ENCODE peak calls at places on chromosomes 11 and 22, in eight cellular contexts. B, W, V, Z, A, H, T and C are unnamed samples.
A peak's percentile ranks its signal among the peaks of the same experiment; 100 is the strongest.

GRCh38 chr22:29916007-29916544 is 33.1 kb downstream of the MTMR3 start:
- DNase-seq in B (peak; percentile 1), W (no peak), V (no peak), Z (no peak), A (no peak), H (no peak), T (no peak), C (no peak)

GRCh38 chr11:10405858-10406592 is 49.0 kb upstream of the AMPD3 start:
- DNase-seq in B (peak; percentile 91), W (no peak), V (peak; percentile 89), Z (no peak), A (peak; percentile 61), H (peak; percentile 79), T (peak; percentile 13), C (no peak)

GRCh38 chr11:119380816-119381185 is 689 bp downstream of the USP2 start:
- DNase-seq in B (no peak), W (peak; percentile 63), V (no peak), Z (no peak), A (peak; percentile 15), H (no peak), T (no peak), C (no peak)

GRCh38 chr11:41102471-41102870 is 357.0 kb downstream of the LRRC4C start:
- DNase-seq in B (no peak), W (no peak), V (no peak), Z (no peak), A (no peak), H (no peak), T (no peak), C (no peak)

GRCh38 chr11:106306942-106307341 is 229.5 kb downstream of the AASDHPPT start:
- DNase-seq in B (no peak), W (no peak), V (no peak), Z (no peak), A (no peak), H (no peak), T (no peak), C (no peak)

GRCh38 chr11:14386895-14387480 is 28.0 kb upstream of the RRAS2 start:
- DNase-seq in B (no peak), W (no peak), V (peak; percentile 78), Z (no peak), A (no peak), H (peak; percentile 85), T (no peak), C (no peak)

GRCh38 chr11:133787379-133788103 is 57.8 kb downstream of the SPATA19 start:
- DNase-seq in B (no peak), W (peak; percentile 74), V (no peak), Z (no peak), A (no peak), H (no peak), T (no peak), C (no peak)

GRCh38 chr11:1103401-1104360 is 29.0 kb downstream of the MUC2 start:
- DNase-seq in B (no peak), W (peak; percentile 44), V (no peak), Z (no peak), A (no peak), H (no peak), T (no peak), C (no peak)

GRCh38 chr11:76515494-76515893 is 70.7 kb downstream of the EMSY start:
- DNase-seq in B (no peak), W (no peak), V (no peak), Z (no peak), A (no peak), H (no peak), T (no peak), C (no peak)

GRCh38 chr11:73729594-73730206 is 31.2 kb downstream of the RAB6A start:
- DNase-seq in B (peak; percentile 16), W (no peak), V (no peak), Z (no peak), A (no peak), H (peak; percentile 38), T (no peak), C (no peak)

GRCh38 chr11:96016978-96017502 is 93.1 kb upstream of the MTMR2 start:
- DNase-seq in B (no peak), W (no peak), V (no peak), Z (no peak), A (no peak), H (no peak), T (no peak), C (no peak)

GRCh38 chr11:114563077-114563476 is 3.4 kb upstream of the NXPE1 start:
- DNase-seq in B (no peak), W (no peak), V (no peak), Z (no peak), A (no peak), H (no peak), T (no peak), C (no peak)

GRCh38 chr11:35364101-35364780 is 55.1 kb downstream of the SLC1A2 start:
- DNase-seq in B (no peak), W (no peak), V (peak; percentile 90), Z (no peak), A (no peak), H (no peak), T (no peak), C (no peak)

GRCh38 chr11:2444301-2445106 is at the start of the genes KCNQ1 and TRPM5:
- DNase-seq in B (no peak), W (peak; percentile 82), V (no peak), Z (no peak), A (peak; percentile 80), H (no peak), T (peak; percentile 73), C (peak; percentile 78)

GRCh38 chr11:68508425-68508824 is 47.9 kb downstream of the PPP6R3 start:
- DNase-seq in B (no peak), W (no peak), V (peak; percentile 24), Z (no peak), A (no peak), H (no peak), T (no peak), C (no peak)

GRCh38 chr11:120331301-120331966 is 4.8 kb upstream of the ARHGEF12 start:
- DNase-seq in B (no peak), W (no peak), V (peak; percentile 87), Z (no peak), A (no peak), H (no peak), T (no peak), C (no peak)

GRCh38 chr11:66232769-66233168 is 35.7 kb upstream of the RAB1B start:
- DNase-seq in B (no peak), W (peak; percentile 44), V (no peak), Z (no peak), A (no peak), H (no peak), T (no peak), C (no peak)

GRCh38 chr11:67662806-67663514 is 11.5 kb downstream of the ALDH3B2 start:
- DNase-seq in B (no peak), W (no peak), V (no peak), Z (peak; percentile 82), A (no peak), H (no peak), T (no peak), C (no peak)